ENCODE peak calls at places on chromosome 17, in eight cellular contexts. One of them, this sample, is unnamed.

GRCh38 chr17:72361892-72362291 is 241.1 kb downstream of the SOX9 start:
- DNase-seq in amygdala: no peak
- DNase-seq in H9: no peak
- DNase-seq in germinal center: no peak
- DNase-seq in NCI-H1417 treated with DMSO at 0.1 percent for 48 hours: no peak
- DNase-seq in neuronal stem cell: no peak
- DNase-seq in NCI-H2081: no peak
- DNase-seq in activated naive CD4-positive, alpha-beta T cell: no peak
- DNase-seq in this sample: no peak

GRCh38 chr17:49949634-49950033 is 19.4 kb upstream of the DLX4 start:
- DNase-seq in NCI-H2081: no peak
- DNase-seq in germinal center: no peak
- DNase-seq in amygdala: no peak
- DNase-seq in NCI-H1417 treated with DMSO at 0.1 percent for 48 hours: no peak
- DNase-seq in H9: no peak
- DNase-seq in neuronal stem cell: no peak
- DNase-seq in activated naive CD4-positive, alpha-beta T cell: no peak
- DNase-seq in this sample: no peak

GRCh38 chr17:38577244-38577643 is 28.5 kb downstream of the SRCIN1 start:
- DNase-seq in NCI-H2081: no peak
- DNase-seq in amygdala: no peak
- DNase-seq in activated naive CD4-positive, alpha-beta T cell: no peak
- DNase-seq in germinal center: no peak
- DNase-seq in NCI-H1417 treated with DMSO at 0.1 percent for 48 hours: no peak
- DNase-seq in neuronal stem cell: no peak
- DNase-seq in H9: no peak
- DNase-seq in this sample: no peak

GRCh38 chr17:37551788-37552187 is 57.4 kb downstream of the SYNRG start:
- DNase-seq in NCI-H2081: no peak
- DNase-seq in activated naive CD4-positive, alpha-beta T cell: no peak
- DNase-seq in neuronal stem cell: no peak
- DNase-seq in amygdala: no peak
- DNase-seq in germinal center: no peak
- DNase-seq in NCI-H1417 treated with DMSO at 0.1 percent for 48 hours: no peak
- DNase-seq in H9: no peak
- DNase-seq in this sample: no peak

GRCh38 chr17:18965530-18966236 is 13.7 kb downstream of the SLC5A10 start:
- DNase-seq in neuronal stem cell: no peak
- DNase-seq in NCI-H1417 treated with DMSO at 0.1 percent for 48 hours: no peak
- DNase-seq in H9: no peak
- DNase-seq in amygdala: no peak
- DNase-seq in activated naive CD4-positive, alpha-beta T cell: no peak
- DNase-seq in germinal center: no peak
- DNase-seq in NCI-H2081: no peak
- DNase-seq in this sample: no peak

GRCh38 chr17:3879181-3879580 is 13.7 kb downstream of the CAMKK1 start:
- DNase-seq in NCI-H2081: no peak
- DNase-seq in activated naive CD4-positive, alpha-beta T cell: no peak
- DNase-seq in germinal center: no peak
- DNase-seq in neuronal stem cell: peak
- DNase-seq in H9: no peak
- DNase-seq in amygdala: no peak
- DNase-seq in NCI-H1417 treated with DMSO at 0.1 percent for 48 hours: no peak
- DNase-seq in this sample: no peak

GRCh38 chr17:49520386-49521087 is 25.4 kb downstream of the NGFR start:
- DNase-seq in NCI-H1417 treated with DMSO at 0.1 percent for 48 hours: no peak
- DNase-seq in amygdala: no peak
- DNase-seq in NCI-H2081: no peak
- DNase-seq in activated naive CD4-positive, alpha-beta T cell: no peak
- DNase-seq in neuronal stem cell: no peak
- DNase-seq in H9: peak
- DNase-seq in germinal center: no peak
- DNase-seq in this sample: no peak

GRCh38 chr17:21193031-21193430 is 20.9 kb downstream of the TMEM11 start:
- DNase-seq in neuronal stem cell: no peak
- DNase-seq in activated naive CD4-positive, alpha-beta T cell: no peak
- DNase-seq in NCI-H1417 treated with DMSO at 0.1 percent for 48 hours: no peak
- DNase-seq in H9: no peak
- DNase-seq in amygdala: no peak
- DNase-seq in NCI-H2081: no peak
- DNase-seq in germinal center: no peak
- DNase-seq in this sample: no peak

GRCh38 chr17:45334231-45334630 is 17.4 kb upstream of the MAP3K14 start:
- DNase-seq in NCI-H2081: peak
- DNase-seq in germinal center: no peak
- DNase-seq in NCI-H1417 treated with DMSO at 0.1 percent for 48 hours: peak
- DNase-seq in amygdala: no peak
- DNase-seq in activated naive CD4-positive, alpha-beta T cell: no peak
- DNase-seq in neuronal stem cell: no peak
- DNase-seq in H9: peak
- DNase-seq in this sample: peak

GRCh38 chr17:49616086-49616485 is 40.4 kb downstream of the NXPH3 start:
- DNase-seq in neuronal stem cell: no peak
- DNase-seq in NCI-H2081: no peak
- DNase-seq in germinal center: no peak
- DNase-seq in amygdala: peak
- DNase-seq in NCI-H1417 treated with DMSO at 0.1 percent for 48 hours: no peak
- DNase-seq in activated naive CD4-positive, alpha-beta T cell: no peak
- DNase-seq in H9: no peak
- DNase-seq in this sample: no peak

GRCh38 chr17:47292206-47292605 is 31.5 kb upstream of the EFCAB13 start:
- DNase-seq in NCI-H1417 treated with DMSO at 0.1 percent for 48 hours: no peak
- DNase-seq in activated naive CD4-positive, alpha-beta T cell: no peak
- DNase-seq in germinal center: no peak
- DNase-seq in H9: no peak
- DNase-seq in neuronal stem cell: no peak
- DNase-seq in amygdala: no peak
- DNase-seq in NCI-H2081: no peak
- DNase-seq in this sample: no peak

GRCh38 chr17:79619636-79620206 is 8.9 kb upstream of the RBFOX3 start:
- DNase-seq in activated naive CD4-positive, alpha-beta T cell: no peak
- DNase-seq in neuronal stem cell: no peak
- DNase-seq in NCI-H2081: no peak
- DNase-seq in germinal center: no peak
- DNase-seq in amygdala: no peak
- DNase-seq in H9: peak
- DNase-seq in NCI-H1417 treated with DMSO at 0.1 percent for 48 hours: no peak
- DNase-seq in this sample: no peak

GRCh38 chr17:78831688-78832540 is 8.7 kb downstream of the USP36 start:
- DNase-seq in activated naive CD4-positive, alpha-beta T cell: no peak
- DNase-seq in germinal center: no peak
- DNase-seq in amygdala: no peak
- DNase-seq in H9: no peak
- DNase-seq in NCI-H2081: no peak
- DNase-seq in neuronal stem cell: no peak
- DNase-seq in NCI-H1417 treated with DMSO at 0.1 percent for 48 hours: no peak
- DNase-seq in this sample: no peak

GRCh38 chr17:53353919-53354351 is 468.8 kb upstream of the KIF2B start:
- DNase-seq in germinal center: no peak
- DNase-seq in H9: no peak
- DNase-seq in amygdala: peak
- DNase-seq in NCI-H2081: peak
- DNase-seq in neuronal stem cell: no peak
- DNase-seq in NCI-H1417 treated with DMSO at 0.1 percent for 48 hours: no peak
- DNase-seq in activated naive CD4-positive, alpha-beta T cell: no peak
- DNase-seq in this sample: no peak

GRCh38 chr17:38627957-38628356 is 22.2 kb upstream of the SRCIN1 start:
- DNase-seq in germinal center: no peak
- DNase-seq in NCI-H2081: no peak
- DNase-seq in neuronal stem cell: no peak
- DNase-seq in amygdala: no peak
- DNase-seq in activated naive CD4-positive, alpha-beta T cell: no peak
- DNase-seq in H9: peak
- DNase-seq in NCI-H1417 treated with DMSO at 0.1 percent for 48 hours: no peak
- DNase-seq in this sample: no peak

GRCh38 chr17:45073414-45074070 is 12.4 kb downstream of the NMT1 start:
- DNase-seq in amygdala: peak
- DNase-seq in NCI-H2081: no peak
- DNase-seq in H9: no peak
- DNase-seq in NCI-H1417 treated with DMSO at 0.1 percent for 48 hours: no peak
- DNase-seq in activated naive CD4-positive, alpha-beta T cell: no peak
- DNase-seq in neuronal stem cell: no peak
- DNase-seq in germinal center: no peak
- DNase-seq in this sample: no peak

GRCh38 chr17:17729620-17730249 is 48.5 kb downstream of the RAI1 start:
- DNase-seq in neuronal stem cell: no peak
- DNase-seq in H9: peak
- DNase-seq in activated naive CD4-positive, alpha-beta T cell: peak
- DNase-seq in amygdala: peak
- DNase-seq in germinal center: peak
- DNase-seq in NCI-H2081: peak
- DNase-seq in NCI-H1417 treated with DMSO at 0.1 percent for 48 hours: peak
- DNase-seq in this sample: no peak

GRCh38 chr17:62628845-62629555 is 1.5 kb downstream of the MRC2 start:
- DNase-seq in germinal center: no peak
- DNase-seq in NCI-H1417 treated with DMSO at 0.1 percent for 48 hours: no peak
- DNase-seq in amygdala: no peak
- DNase-seq in H9: peak
- DNase-seq in neuronal stem cell: no peak
- DNase-seq in NCI-H2081: no peak
- DNase-seq in activated naive CD4-positive, alpha-beta T cell: no peak
- DNase-seq in this sample: no peak

GRCh38 chr17:75557075-75557851 is 30.3 kb upstream of the MYO15B start:
- DNase-seq in neuronal stem cell: no peak
- DNase-seq in NCI-H2081: peak
- DNase-seq in germinal center: no peak
- DNase-seq in activated naive CD4-positive, alpha-beta T cell: no peak
- DNase-seq in amygdala: peak
- DNase-seq in H9: no peak
- DNase-seq in NCI-H1417 treated with DMSO at 0.1 percent for 48 hours: no peak
- DNase-seq in this sample: peak

This sample was measured in NCI-H2107.